ENCODE peak calls at places on chromosomes 4 and X, in seven cellular contexts. V is memory B cell; N is activated T-cell treated with anti-CD3 and anti-CD28 coated beads, Interleukin-2, amount 50 U/mL, for 72 hours; B is Caki2; Y is HAP-1; I is activated T-helper 1 cell treated with anti-CD3 and anti-CD28 coated beads, Interleukin-2, amount 50 U/mL, for 16 hours; U is CD4-positive, alpha-beta memory T cell. L is an unnamed sample.

GRCh38 chr4:157779084-157779483 is 393.7 kb downstream of the GASK1B start:
- DNase-seq in U (no peak), V (no peak), I (no peak), Y (no peak), B (no peak), N (no peak), L (peak)

GRCh38 chr4:153160856-153161598 is 43.2 kb upstream of the TRIM2 start:
- DNase-seq in B (no peak), U (no peak), V (no peak), Y (peak), I (no peak), N (no peak), L (no peak)

GRCh38 chr4:10063544-10064300 is 42.4 kb upstream of the SLC2A9 start:
- DNase-seq in I (no peak), N (no peak), Y (no peak), U (no peak), V (no peak), B (peak), L (peak)

GRCh38 chr4:110630621-110631402 is 7.9 kb upstream of the PITX2 start:
- DNase-seq in N (no peak), I (no peak), U (no peak), Y (no peak), V (no peak), B (no peak), L (no peak)

GRCh38 chrX:66863721-66864120 is 224.8 kb upstream of the EDA2R start:
- DNase-seq in B (no peak), U (no peak), I (no peak), V (no peak), N (no peak), Y (no peak), L (no peak)

GRCh38 chrX:13164611-13165010 is 120.2 kb upstream of the FAM9C start:
- DNase-seq in N (no peak), B (no peak), U (no peak), Y (peak), V (no peak), I (no peak), L (no peak)

GRCh38 chr4:176307591-176307920 is 12.2 kb upstream of the SPCS3 start:
- DNase-seq in Y (no peak), I (no peak), N (no peak), B (no peak), V (no peak), U (no peak), L (no peak)

GRCh38 chrX:38110231-38110630 is 103.9 kb downstream of the SYTL5 start:
- DNase-seq in V (no peak), N (no peak), I (no peak), U (no peak), Y (no peak), B (no peak), L (no peak)

GRCh38 chr4:56654238-56654632 is 26.9 kb downstream of the HOPX start:
- DNase-seq in B (peak), U (no peak), V (no peak), Y (no peak), I (no peak), N (no peak), L (no peak)

GRCh38 chr4:156825074-156825473 is 146.5 kb downstream of the PDGFC start:
- DNase-seq in Y (no peak), N (no peak), U (no peak), B (no peak), V (no peak), I (no peak), L (no peak)

GRCh38 chrX:42818151-42818921 is 40.4 kb upstream of the PPP1R2C start:
- DNase-seq in V (no peak), I (no peak), N (no peak), B (no peak), U (no peak), Y (no peak), L (no peak)

GRCh38 chrX:70478521-70478920 is 33.9 kb downstream of the DLG3 start:
- DNase-seq in V (no peak), I (no peak), U (no peak), Y (no peak), N (no peak), B (no peak), L (peak)

GRCh38 chr4:146648384-146648783 is 9.7 kb downstream of the POU4F2 start:
- DNase-seq in B (no peak), V (no peak), N (no peak), I (no peak), Y (no peak), U (no peak), L (no peak)

GRCh38 chr4:174012135-174012923 is 271.1 kb downstream of the FBXO8 start:
- DNase-seq in U (no peak), Y (no peak), I (no peak), B (no peak), V (no peak), N (no peak), L (no peak)

GRCh38 chrX:133495464-133496391 is 80.4 kb upstream of the GPC4 start:
- DNase-seq in V (no peak), B (no peak), U (no peak), N (no peak), Y (no peak), I (no peak), L (no peak)

GRCh38 chr4:73603307-73603710 is 16.9 kb downstream of the RASSF6 start:
- DNase-seq in N (no peak), Y (no peak), V (no peak), B (peak), I (no peak), U (no peak), L (no peak)

GRCh38 chr4:89158884-89159503 is 47.7 kb downstream of the TIGD2 start:
- DNase-seq in B (peak), Y (peak), U (peak), V (no peak), N (no peak), I (no peak), L (peak)

GRCh38 chrX:105375816-105376215 is 155.3 kb upstream of the TEX13A start:
- DNase-seq in Y (no peak), I (no peak), U (no peak), V (no peak), N (no peak), B (no peak), L (no peak)